ENCODE peak calls at places on chromosomes 4 and X, in eight cellular contexts. One of them, this sample, is unnamed. For H3K4me1, the result is how much of the 10 kb centered on the place peaks cover.

GRCh38 chrX:120823554-120823953 is 52.1 kb downstream of the CT47B1 start:
- DNase-seq in HepG2: no peak
- DNase-seq in mesenchymal stem cell: no peak
- DNase-seq in GM23248: no peak
- DNase-seq in fibroblast of lung: no peak
- DNase-seq in H9: no peak
- DNase-seq in H1: no peak
- DNase-seq in mammary epithelial cell: no peak
- DNase-seq in this sample: no peak

GRCh38 chrX:77422886-77423648 is 24.1 kb upstream of the FGF16 start:
- DNase-seq in H1: no peak
- DNase-seq in mesenchymal stem cell: no peak
- DNase-seq in H9: peak
- DNase-seq in fibroblast of lung: no peak
- DNase-seq in HepG2: no peak
- DNase-seq in GM23248: no peak
- DNase-seq in mammary epithelial cell: no peak
- DNase-seq in this sample: no peak

GRCh38 chr4:156977435-156978160 is 6.0 kb upstream of the PDGFC start:
- DNase-seq in H9: no peak
- DNase-seq in GM23248: peak
- DNase-seq in fibroblast of lung: peak
- DNase-seq in mammary epithelial cell: peak
- DNase-seq in mesenchymal stem cell: peak
- DNase-seq in HepG2: no peak
- DNase-seq in H1: no peak
- DNase-seq in this sample: no peak

GRCh38 chrX:134622813-134623185 is 35.5 kb downstream of the PLAC1 start:
- DNase-seq in H9: no peak
- DNase-seq in fibroblast of lung: no peak
- DNase-seq in GM23248: peak
- DNase-seq in HepG2: no peak
- DNase-seq in H1: no peak
- DNase-seq in mammary epithelial cell: peak
- DNase-seq in mesenchymal stem cell: no peak
- DNase-seq in this sample: no peak

GRCh38 chr4:77579406-77580076 is 26.1 kb upstream of the CXCL13 start:
- DNase-seq in H9: no peak
- DNase-seq in mammary epithelial cell: peak
- DNase-seq in H1: no peak
- DNase-seq in fibroblast of lung: peak
- DNase-seq in HepG2: no peak
- DNase-seq in GM23248: peak
- DNase-seq in mesenchymal stem cell: peak
- DNase-seq in this sample: no peak

GRCh38 chrX:69793260-69793935 is 177.5 kb downstream of the EDA start:
- DNase-seq in mammary epithelial cell: no peak
- DNase-seq in H9: no peak
- DNase-seq in fibroblast of lung: no peak
- DNase-seq in H1: no peak
- DNase-seq in GM23248: no peak
- DNase-seq in mesenchymal stem cell: no peak
- DNase-seq in HepG2: no peak
- DNase-seq in this sample: no peak

GRCh38 chr4:53788011-53788410 is 196.7 kb upstream of the LNX1 start:
- DNase-seq in H9: no peak
- DNase-seq in H1: no peak
- DNase-seq in GM23248: no peak
- DNase-seq in mesenchymal stem cell: no peak
- DNase-seq in fibroblast of lung: no peak
- DNase-seq in HepG2: no peak
- DNase-seq in mammary epithelial cell: no peak
- DNase-seq in this sample: no peak

GRCh38 chr4:60611762-60612496 is 588.2 kb upstream of the ADGRL3 start:
- DNase-seq in GM23248: no peak
- DNase-seq in H1: no peak
- DNase-seq in fibroblast of lung: no peak
- DNase-seq in mesenchymal stem cell: no peak
- DNase-seq in H9: no peak
- DNase-seq in HepG2: no peak
- DNase-seq in mammary epithelial cell: peak
- DNase-seq in this sample: no peak

GRCh38 chrX:93420090-93420489 is 253.3 kb downstream of the NAP1L3 start:
- DNase-seq in HepG2: no peak
- DNase-seq in mammary epithelial cell: no peak
- DNase-seq in H1: no peak
- DNase-seq in H9: no peak
- DNase-seq in GM23248: no peak
- DNase-seq in fibroblast of lung: no peak
- DNase-seq in mesenchymal stem cell: no peak
- DNase-seq in this sample: no peak

GRCh38 chr4:12716896-12717295 is 767.2 kb downstream of the RAB28 start:
- DNase-seq in H9: no peak
- DNase-seq in fibroblast of lung: no peak
- DNase-seq in mesenchymal stem cell: no peak
- DNase-seq in H1: no peak
- DNase-seq in GM23248: no peak
- DNase-seq in HepG2: no peak
- DNase-seq in mammary epithelial cell: no peak
- DNase-seq in this sample: no peak

GRCh38 chrX:150036641-150037040 is 98.3 kb upstream of the EOLA2 start:
- DNase-seq in mammary epithelial cell: peak
- DNase-seq in GM23248: no peak
- DNase-seq in H1: no peak
- DNase-seq in fibroblast of lung: no peak
- DNase-seq in mesenchymal stem cell: no peak
- DNase-seq in HepG2: no peak
- DNase-seq in H9: no peak
- DNase-seq in this sample: no peak

GRCh38 chrX:150035531-150035930 is 97.2 kb upstream of the EOLA2 start:
- DNase-seq in H1: no peak
- DNase-seq in mesenchymal stem cell: peak
- DNase-seq in fibroblast of lung: no peak
- DNase-seq in GM23248: peak
- DNase-seq in HepG2: no peak
- DNase-seq in mammary epithelial cell: no peak
- DNase-seq in H9: no peak
- DNase-seq in this sample: no peak

GRCh38 chrX:150037041-150037440 is 98.8 kb upstream of the EOLA2 start:
- DNase-seq in fibroblast of lung: no peak
- DNase-seq in H9: no peak
- DNase-seq in mesenchymal stem cell: no peak
- DNase-seq in mammary epithelial cell: no peak
- DNase-seq in GM23248: peak
- DNase-seq in H1: no peak
- DNase-seq in HepG2: peak
- DNase-seq in this sample: no peak

GRCh38 chrX:150034788-150035187 is 96.5 kb upstream of the EOLA2 start:
- DNase-seq in H1: no peak
- DNase-seq in HepG2: no peak
- DNase-seq in mesenchymal stem cell: no peak
- DNase-seq in GM23248: no peak
- DNase-seq in H9: no peak
- DNase-seq in mammary epithelial cell: no peak
- DNase-seq in fibroblast of lung: no peak
- DNase-seq in this sample: no peak

DNA sequence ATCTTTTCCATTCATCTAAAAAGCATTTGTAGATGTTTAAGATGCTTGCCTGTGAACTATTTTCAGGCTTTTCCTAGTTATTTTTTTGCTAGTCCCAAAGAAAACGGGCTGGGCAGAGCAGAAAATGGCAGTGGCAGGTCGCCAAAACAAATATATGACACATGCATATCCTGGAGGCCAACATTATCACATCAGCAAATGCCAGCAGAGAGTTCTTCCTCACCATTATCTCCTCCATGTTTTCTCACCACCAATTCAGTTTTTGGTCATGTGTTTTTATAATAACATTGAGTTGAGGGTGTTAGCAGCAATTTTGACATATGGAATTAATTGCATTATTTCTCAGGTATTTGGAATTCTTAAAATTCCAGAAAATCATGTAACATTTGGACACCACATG is 97.9 kb upstream of the EOLA2 start:
- DNase-seq in mammary epithelial cell: peak
- DNase-seq in GM23248: peak
- DNase-seq in HepG2: peak
- DNase-seq in H1: no peak
- DNase-seq in H9: no peak
- DNase-seq in mesenchymal stem cell: peak
- DNase-seq in fibroblast of lung: peak
- DNase-seq in this sample: no peak
- H3K4me2 ChIP-seq in mammary epithelial cell: peak
- H3K4me2 ChIP-seq in GM23248: peak
- H3K4me2 ChIP-seq in HepG2: peak
- H3K4me2 ChIP-seq in H1: no peak
- H3K4me2 ChIP-seq in H9: no peak
- H3K4me2 ChIP-seq in mesenchymal stem cell: no peak
- H3K4me2 ChIP-seq in fibroblast of lung: no peak
- H3K4me2 ChIP-seq in this sample: no peak

GRCh38 chr4:184868623-184869022 is 42.9 kb upstream of the ACSL1 start:
- DNase-seq in mammary epithelial cell: no peak
- DNase-seq in H9: no peak
- DNase-seq in fibroblast of lung: no peak
- DNase-seq in GM23248: no peak
- DNase-seq in HepG2: no peak
- DNase-seq in mesenchymal stem cell: no peak
- DNase-seq in H1: no peak
- DNase-seq in this sample: no peak

GRCh38 chr4:184870718-184871117 is 45.0 kb upstream of the ACSL1 start:
- DNase-seq in HepG2: no peak
- DNase-seq in H1: no peak
- DNase-seq in H9: no peak
- DNase-seq in mammary epithelial cell: no peak
- DNase-seq in mesenchymal stem cell: no peak
- DNase-seq in fibroblast of lung: no peak
- DNase-seq in GM23248: no peak
- DNase-seq in this sample: no peak

DNA sequence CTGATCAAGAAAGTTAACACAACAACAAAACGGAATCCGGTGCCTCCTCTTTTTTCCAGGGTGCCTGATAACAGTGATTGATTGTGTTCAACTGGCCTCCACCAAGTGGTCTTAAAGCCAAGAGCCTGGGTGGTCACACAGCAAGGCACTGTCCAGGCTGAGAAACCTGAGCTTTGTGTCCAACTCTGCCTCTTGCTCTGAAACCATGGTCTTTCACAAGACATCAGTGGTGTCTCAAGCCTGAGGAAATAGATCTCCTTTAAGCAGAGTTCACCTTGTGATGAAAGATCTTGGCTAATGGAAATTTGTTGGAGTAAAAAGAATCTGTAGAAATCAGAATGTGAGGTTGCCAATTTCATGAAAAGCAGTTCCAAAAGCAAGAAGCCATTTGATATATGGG is 47.3 kb upstream of the ACSL1 start:
- DNase-seq in fibroblast of lung: no peak
- DNase-seq in mammary epithelial cell: no peak
- DNase-seq in mesenchymal stem cell: no peak
- DNase-seq in HepG2: no peak
- DNase-seq in H1: no peak
- DNase-seq in GM23248: no peak
- DNase-seq in H9: no peak
- DNase-seq in this sample: no peak
- H3K4me1 ChIP-seq in fibroblast of lung: under half
- H3K4me1 ChIP-seq in mammary epithelial cell: under half
- H3K4me1 ChIP-seq in mesenchymal stem cell: under half
- H3K4me1 ChIP-seq in HepG2: under half
- H3K4me1 ChIP-seq in H1: under half
- H3K4me1 ChIP-seq in GM23248: under half
- H3K4me1 ChIP-seq in H9: under half
- H3K4me1 ChIP-seq in this sample: under half

GRCh38 chrX:54043084-54043483 is 1.2 kb downstream of the PHF8 start:
- DNase-seq in H1: no peak
- DNase-seq in mesenchymal stem cell: peak
- DNase-seq in H9: no peak
- DNase-seq in mammary epithelial cell: no peak
- DNase-seq in HepG2: no peak
- DNase-seq in fibroblast of lung: no peak
- DNase-seq in GM23248: peak
- DNase-seq in this sample: no peak

GRCh38 chrX:54044877-54045328 is 630 bp upstream of the PHF8 start:
- DNase-seq in H9: no peak
- DNase-seq in mammary epithelial cell: no peak
- DNase-seq in GM23248: no peak
- DNase-seq in fibroblast of lung: no peak
- DNase-seq in mesenchymal stem cell: no peak
- DNase-seq in HepG2: peak
- DNase-seq in H1: no peak
- DNase-seq in this sample: no peak

GRCh38 chrX:54043696-54044125 is 562 bp downstream of the PHF8 start:
- DNase-seq in HepG2: no peak
- DNase-seq in GM23248: peak
- DNase-seq in mesenchymal stem cell: peak
- DNase-seq in mammary epithelial cell: peak
- DNase-seq in fibroblast of lung: no peak
- DNase-seq in H1: peak
- DNase-seq in H9: peak
- DNase-seq in this sample: peak

GRCh38 chrX:54044126-54044876 is at the start of gene PHF8:
- DNase-seq in H9: peak
- DNase-seq in HepG2: peak
- DNase-seq in H1: peak
- DNase-seq in mammary epithelial cell: peak
- DNase-seq in GM23248: peak
- DNase-seq in fibroblast of lung: peak
- DNase-seq in mesenchymal stem cell: peak
- DNase-seq in this sample: peak

DNA sequence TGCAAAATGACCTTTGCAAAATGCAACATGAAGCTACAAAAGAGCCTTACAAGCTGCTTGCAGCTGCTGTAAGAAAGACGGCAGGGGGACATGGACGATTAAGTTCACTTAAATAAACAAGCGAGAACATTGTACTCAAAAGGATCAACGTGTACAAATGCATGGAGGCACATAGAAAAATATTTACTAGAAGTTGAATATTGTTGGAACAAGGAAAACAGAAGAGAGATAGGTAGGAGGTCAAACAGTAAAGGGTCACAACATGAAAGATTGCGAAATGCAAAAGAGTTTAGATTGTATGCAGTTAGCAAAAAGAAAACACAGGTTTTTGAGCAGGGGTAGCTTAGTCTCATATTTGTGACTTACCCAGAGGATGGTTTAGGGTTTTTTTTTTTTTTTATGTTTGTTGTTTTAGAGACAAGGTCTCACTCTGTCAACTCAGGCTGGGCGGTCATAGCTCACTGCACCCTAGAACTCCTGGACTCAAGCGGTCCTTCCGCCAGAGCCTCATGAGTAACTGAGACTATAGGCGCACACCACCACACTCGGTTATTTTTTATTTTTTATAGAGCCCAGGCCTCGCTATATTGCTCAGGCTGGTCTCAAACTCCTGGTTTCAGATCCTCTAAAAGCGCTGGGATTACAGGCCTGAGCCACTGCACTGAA is 1.4 kb upstream of the PHF8 start:
- DNase-seq in GM23248: no peak
- DNase-seq in H9: no peak
- DNase-seq in mesenchymal stem cell: peak
- DNase-seq in HepG2: peak
- DNase-seq in H1: no peak
- DNase-seq in fibroblast of lung: no peak
- DNase-seq in mammary epithelial cell: no peak
- DNase-seq in this sample: no peak
- H3K4me2 ChIP-seq in GM23248: no peak
- H3K4me2 ChIP-seq in H9: no peak
- H3K4me2 ChIP-seq in mesenchymal stem cell: no peak
- H3K4me2 ChIP-seq in HepG2: peak
- H3K4me2 ChIP-seq in H1: peak
- H3K4me2 ChIP-seq in fibroblast of lung: no peak
- H3K4me2 ChIP-seq in mammary epithelial cell: peak
- H3K4me2 ChIP-seq in this sample: peak

GRCh38 chrX:123607270-123607669 is 125.6 kb downstream of the THOC2 start:
- DNase-seq in HepG2: no peak
- DNase-seq in H1: no peak
- DNase-seq in mammary epithelial cell: no peak
- DNase-seq in mesenchymal stem cell: no peak
- DNase-seq in H9: no peak
- DNase-seq in fibroblast of lung: no peak
- DNase-seq in GM23248: no peak
- DNase-seq in this sample: no peak
- H3K4me1 ChIP-seq in HepG2: under half
- H3K4me1 ChIP-seq in H1: under half
- H3K4me1 ChIP-seq in mammary epithelial cell: under half
- H3K4me1 ChIP-seq in mesenchymal stem cell: under half
- H3K4me1 ChIP-seq in H9: under half
- H3K4me1 ChIP-seq in fibroblast of lung: under half
- H3K4me1 ChIP-seq in GM23248: under half
- H3K4me1 ChIP-seq in this sample: under half